ENCODE peak calls at places on chromosome 17, in six cellular contexts. One of them, this sample, is unnamed.

GRCh38 chr17:49997773-49998703 is 3.0 kb upstream of the DLX3 start:
- DNase-seq in fibroblast of lung: peak; percentile 66
- DNase-seq in body of pancreas: peak; percentile 86
- DNase-seq in suprapubic skin: peak; percentile 87
- DNase-seq in heart left ventricle: peak; percentile 73
- DNase-seq in tibial artery: peak; percentile 50
- DNase-seq in this sample: peak; percentile 20

GRCh38 chr17:28475151-28475900 is 1.9 kb downstream of the SLC13A2 start:
- DNase-seq in body of pancreas: no peak
- DNase-seq in fibroblast of lung: no peak
- DNase-seq in heart left ventricle: no peak
- DNase-seq in tibial artery: no peak
- DNase-seq in suprapubic skin: no peak
- DNase-seq in this sample: no peak

GRCh38 chr17:67165201-67165600 is 79.8 kb downstream of the HELZ start:
- DNase-seq in suprapubic skin: no peak
- DNase-seq in fibroblast of lung: no peak
- DNase-seq in tibial artery: peak; percentile 52
- DNase-seq in heart left ventricle: peak; percentile 44
- DNase-seq in body of pancreas: no peak
- DNase-seq in this sample: no peak

GRCh38 chr17:13874817-13875216 is 194.5 kb upstream of the COX10 start:
- DNase-seq in body of pancreas: no peak
- DNase-seq in heart left ventricle: no peak
- DNase-seq in fibroblast of lung: no peak
- DNase-seq in suprapubic skin: no peak
- DNase-seq in tibial artery: no peak
- DNase-seq in this sample: no peak

GRCh38 chr17:67200727-67201301 is 44.2 kb downstream of the HELZ start:
- DNase-seq in tibial artery: no peak
- DNase-seq in body of pancreas: no peak
- DNase-seq in suprapubic skin: no peak
- DNase-seq in heart left ventricle: no peak
- DNase-seq in fibroblast of lung: no peak
- DNase-seq in this sample: no peak

GRCh38 chr17:83199500-83200201 is 120.2 kb downstream of the METRNL start:
- DNase-seq in suprapubic skin: peak; percentile 76
- DNase-seq in heart left ventricle: peak; percentile 83
- DNase-seq in tibial artery: peak; percentile 55
- DNase-seq in body of pancreas: peak; percentile 14
- DNase-seq in fibroblast of lung: no peak
- DNase-seq in this sample: peak; percentile 75

GRCh38 chr17:17702370-17702769 is 21.1 kb downstream of the RAI1 start:
- DNase-seq in suprapubic skin: no peak
- DNase-seq in heart left ventricle: no peak
- DNase-seq in tibial artery: no peak
- DNase-seq in body of pancreas: no peak
- DNase-seq in fibroblast of lung: no peak
- DNase-seq in this sample: no peak

GRCh38 chr17:57097832-57098421 is 12.9 kb downstream of the AKAP1 start:
- DNase-seq in suprapubic skin: no peak
- DNase-seq in heart left ventricle: no peak
- DNase-seq in tibial artery: peak; percentile 56
- DNase-seq in fibroblast of lung: peak; percentile 75
- DNase-seq in body of pancreas: peak; percentile 51
- DNase-seq in this sample: peak; percentile 84

GRCh38 chr17:42564815-42565522 is 1.9 kb upstream of the MLX start:
- DNase-seq in suprapubic skin: no peak
- DNase-seq in tibial artery: no peak
- DNase-seq in heart left ventricle: peak; percentile 40
- DNase-seq in fibroblast of lung: no peak
- DNase-seq in body of pancreas: no peak
- DNase-seq in this sample: no peak

GRCh38 chr17:64410750-64411490 is 20.3 kb upstream of the PECAM1 start:
- DNase-seq in body of pancreas: no peak
- DNase-seq in fibroblast of lung: no peak
- DNase-seq in suprapubic skin: no peak
- DNase-seq in heart left ventricle: no peak
- DNase-seq in tibial artery: no peak
- DNase-seq in this sample: no peak

GRCh38 chr17:64411999-64412771 is 21.5 kb upstream of the PECAM1 start:
- DNase-seq in body of pancreas: peak; percentile 21
- DNase-seq in heart left ventricle: peak; percentile 78
- DNase-seq in suprapubic skin: peak; percentile 80
- DNase-seq in fibroblast of lung: peak; percentile 63
- DNase-seq in tibial artery: peak; percentile 65
- DNase-seq in this sample: peak; percentile 70

GRCh38 chr17:64418506-64419339 is 28.1 kb upstream of the PECAM1 start:
- DNase-seq in suprapubic skin: no peak
- DNase-seq in fibroblast of lung: peak; percentile 54
- DNase-seq in heart left ventricle: no peak
- DNase-seq in tibial artery: no peak
- DNase-seq in body of pancreas: no peak
- DNase-seq in this sample: peak; percentile 61

GRCh38 chr17:64413505-64413904 is 22.8 kb upstream of the PECAM1 start:
- DNase-seq in fibroblast of lung: no peak
- DNase-seq in heart left ventricle: no peak
- DNase-seq in suprapubic skin: no peak
- DNase-seq in tibial artery: no peak
- DNase-seq in body of pancreas: no peak
- DNase-seq in this sample: no peak

GRCh38 chr17:64412944-64413381 is 22.3 kb upstream of the PECAM1 start:
- DNase-seq in heart left ventricle: no peak
- DNase-seq in fibroblast of lung: peak; percentile 47
- DNase-seq in body of pancreas: no peak
- DNase-seq in suprapubic skin: no peak
- DNase-seq in tibial artery: no peak
- DNase-seq in this sample: peak; percentile 53
- TF ChIP-seq CTCF in heart left ventricle: no peak
- TF ChIP-seq CTCF in fibroblast of lung: no peak
- TF ChIP-seq CTCF in body of pancreas: no peak
- TF ChIP-seq CTCF in suprapubic skin: no peak
- TF ChIP-seq CTCF in tibial artery: no peak
- TF ChIP-seq CTCF in this sample: no peak

DNA sequence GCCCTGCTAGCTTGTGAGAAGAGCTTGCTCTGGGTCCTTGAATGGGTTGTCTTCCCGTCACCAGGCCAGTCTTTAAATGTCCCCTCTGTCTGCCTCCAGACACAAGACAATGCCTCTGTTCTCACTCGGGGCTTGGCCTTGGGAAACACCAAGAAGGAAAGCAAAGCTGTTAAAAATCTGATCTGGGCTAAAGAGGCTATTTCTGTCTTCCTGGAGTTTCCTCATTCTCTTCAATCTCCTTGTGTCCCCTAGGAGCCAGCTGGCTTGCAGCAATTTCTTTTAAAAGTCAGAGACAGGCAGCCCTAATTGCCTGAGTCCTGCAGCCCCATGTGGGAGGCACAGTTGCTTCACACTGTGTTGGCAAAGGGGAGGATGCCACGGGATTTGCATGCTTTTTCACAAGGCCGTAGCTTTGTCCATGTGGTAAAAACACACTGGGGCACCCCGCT is 2.6 kb downstream of the DNAI2 start:
- DNase-seq in tibial artery: peak; percentile 55
- DNase-seq in suprapubic skin: no peak
- DNase-seq in fibroblast of lung: no peak
- DNase-seq in body of pancreas: no peak
- DNase-seq in heart left ventricle: no peak
- DNase-seq in this sample: no peak
- H3K4me1 ChIP-seq in tibial artery: no peaks in the 10 kb centered on the region
- H3K4me1 ChIP-seq in suprapubic skin: peaks cover 31% of the 10 kb centered on the region
- H3K4me1 ChIP-seq in fibroblast of lung: no peaks in the 10 kb centered on the region
- H3K4me1 ChIP-seq in body of pancreas: peaks cover 10% of the 10 kb centered on the region
- H3K4me1 ChIP-seq in heart left ventricle: peaks cover 43% of the 10 kb centered on the region
- H3K4me1 ChIP-seq in this sample: no peaks in the 10 kb centered on the region

GRCh38 chr17:39224778-39225307 is 902 bp downstream of the STAC2 start:
- DNase-seq in fibroblast of lung: no peak
- DNase-seq in body of pancreas: no peak
- DNase-seq in tibial artery: no peak
- DNase-seq in suprapubic skin: no peak
- DNase-seq in heart left ventricle: no peak
- DNase-seq in this sample: no peak
- H3K27ac ChIP-seq in fibroblast of lung: no peak overlapping the region
- H3K27ac ChIP-seq in body of pancreas: no peak overlapping the region
- H3K27ac ChIP-seq in tibial artery: peak overlapping the region; percentile 94
- H3K27ac ChIP-seq in suprapubic skin: peak overlapping the region; percentile 24
- H3K27ac ChIP-seq in heart left ventricle: no peak overlapping the region
- H3K27ac ChIP-seq in this sample: peak overlapping the region; percentile 87

GRCh38 chr17:19316756-19317358 is 45.7 kb downstream of the B9D1 start:
- DNase-seq in suprapubic skin: no peak
- DNase-seq in body of pancreas: no peak
- DNase-seq in heart left ventricle: no peak
- DNase-seq in tibial artery: no peak
- DNase-seq in fibroblast of lung: peak; percentile 50
- DNase-seq in this sample: no peak

GRCh38 chr17:19319771-19320505 is 42.6 kb downstream of the B9D1 start:
- DNase-seq in tibial artery: no peak
- DNase-seq in heart left ventricle: no peak
- DNase-seq in suprapubic skin: peak; percentile 49
- DNase-seq in body of pancreas: no peak
- DNase-seq in fibroblast of lung: no peak
- DNase-seq in this sample: no peak

GRCh38 chr17:19315104-19315503 is 47.4 kb downstream of the B9D1 start:
- DNase-seq in suprapubic skin: no peak
- DNase-seq in tibial artery: no peak
- DNase-seq in fibroblast of lung: no peak
- DNase-seq in body of pancreas: no peak
- DNase-seq in heart left ventricle: no peak
- DNase-seq in this sample: no peak

GRCh38 chr17:19318611-19319010 is 43.9 kb downstream of the B9D1 start:
- DNase-seq in suprapubic skin: peak; percentile 17
- DNase-seq in heart left ventricle: no peak
- DNase-seq in tibial artery: no peak
- DNase-seq in body of pancreas: no peak
- DNase-seq in fibroblast of lung: no peak
- DNase-seq in this sample: no peak

GRCh38 chr17:19317359-19318095 is 45.0 kb downstream of the B9D1 start:
- DNase-seq in heart left ventricle: peak; percentile 87
- DNase-seq in tibial artery: peak; percentile 51
- DNase-seq in fibroblast of lung: peak; percentile 91
- DNase-seq in body of pancreas: peak; percentile 60
- DNase-seq in suprapubic skin: peak; percentile 66
- DNase-seq in this sample: no peak
- TF ChIP-seq CTCF in heart left ventricle: peak; percentile 57
- TF ChIP-seq CTCF in tibial artery: no peak
- TF ChIP-seq CTCF in fibroblast of lung: peak; percentile 2
- TF ChIP-seq CTCF in body of pancreas: no peak
- TF ChIP-seq CTCF in suprapubic skin: no peak
- TF ChIP-seq CTCF in this sample: no peak

DNA sequence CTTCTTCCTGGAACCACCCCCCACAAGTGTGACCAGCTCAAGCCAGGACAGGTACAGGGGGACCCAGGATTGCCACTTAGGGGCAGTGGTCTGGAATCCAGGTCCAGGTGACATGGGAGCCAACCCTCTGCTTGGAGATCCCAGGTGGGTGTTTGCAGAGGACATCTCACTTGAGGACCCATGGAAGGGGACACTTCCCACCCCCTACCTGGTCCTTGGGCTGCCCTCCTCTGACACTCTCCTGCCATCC is 145.5 kb downstream of the SEC14L1 start:
- DNase-seq in suprapubic skin: no peak
- DNase-seq in heart left ventricle: no peak
- DNase-seq in fibroblast of lung: no peak
- DNase-seq in body of pancreas: no peak
- DNase-seq in tibial artery: no peak
- DNase-seq in this sample: no peak
- H3K4me1 ChIP-seq in suprapubic skin: peaks cover 61% of the 10 kb centered on the region
- H3K4me1 ChIP-seq in heart left ventricle: peaks cover 35% of the 10 kb centered on the region
- H3K4me1 ChIP-seq in fibroblast of lung: peaks cover 22% of the 10 kb centered on the region
- H3K4me1 ChIP-seq in body of pancreas: peaks cover 79% of the 10 kb centered on the region
- H3K4me1 ChIP-seq in tibial artery: no peaks in the 10 kb centered on the region
- H3K4me1 ChIP-seq in this sample: peaks cover 20% of the 10 kb centered on the region